ENCODE peak calls at places on chromosomes 1 and 21, in nine cellular contexts. F is mammary epithelial cell, G is HepG2, U is GM23338, Z is K562, L is PC-3, Q is GM23248, E is PC-9, W is fibroblast of lung. O is an unnamed sample.

GRCh38 chr1:100868364-100868995 is 26.2 kb downstream of the EXTL2 start:
- DNase-seq in F (no peak), G (peak; percentile 22), U (peak; percentile 41), Z (peak; percentile 51), L (peak; percentile 70), Q (peak; percentile 65), E (no peak), W (peak; percentile 46), O (peak; percentile 75)

GRCh38 chr1:222346955-222347354 is 200.9 kb downstream of the HHIPL2 start:
- DNase-seq in F (no peak), G (no peak), U (no peak), Z (no peak), L (no peak), Q (no peak), E (no peak), W (no peak), O (no peak)

GRCh38 chr1:207424570-207425131 is 29.5 kb upstream of the CR2 start:
- DNase-seq in F (no peak), G (no peak), U (peak; percentile 5), Z (peak; percentile 40), L (no peak), Q (no peak), E (no peak), W (no peak), O (no peak)

GRCh38 chr1:247357062-247357780 is 25.6 kb upstream of the ZNF496 start:
- DNase-seq in F (no peak), G (no peak), U (peak; percentile 37), Z (no peak), L (no peak), Q (peak; percentile 53), E (no peak), W (peak; percentile 76), O (no peak)

GRCh38 chr1:211323156-211324063 is 3.2 kb upstream of the TRAF5 start:
- DNase-seq in F (peak; percentile 45), G (peak; percentile 37), U (peak; percentile 85), Z (peak; percentile 85), L (peak; percentile 76), Q (peak; percentile 82), E (peak; percentile 59), W (peak; percentile 49), O (peak; percentile 88)

GRCh38 chr1:26538480-26539412 is 9.2 kb downstream of the RPS6KA1 start:
- DNase-seq in F (peak; percentile 42), G (peak; percentile 41), U (peak; percentile 78), Z (peak; percentile 80), L (peak; percentile 63), Q (peak; percentile 73), E (peak; percentile 28), W (peak; percentile 17), O (peak; percentile 89)

GRCh38 chr21:17512245-17513213 is at the start of gene CXADR:
- DNase-seq in F (peak; percentile 85), G (peak; percentile 89), U (peak; percentile 95), Z (peak; percentile 63), L (peak; percentile 81), Q (peak; percentile 32), E (peak; percentile 92), W (peak; percentile 43), O (no peak)

GRCh38 chr21:34517491-34518245 is 5.7 kb upstream of the KCNE1 start:
- DNase-seq in F (no peak), G (peak; percentile 44), U (peak; percentile 70), Z (peak; percentile 19), L (peak; percentile 25), Q (no peak), E (no peak), W (no peak), O (peak; percentile 66)

GRCh38 chr21:37758997-37759396 is 157.3 kb downstream of the KCNJ6 start:
- DNase-seq in F (peak; percentile 37), G (peak; percentile 3), U (peak; percentile 86), Z (peak; percentile 46), L (peak; percentile 53), Q (peak; percentile 68), E (peak; percentile 4), W (peak; percentile 47), O (peak; percentile 69)

GRCh38 chr1:185860876-185861275 is 126.7 kb downstream of the HMCN1 start:
- DNase-seq in F (no peak), G (no peak), U (no peak), Z (no peak), L (no peak), Q (no peak), E (no peak), W (peak; percentile 60), O (no peak)

GRCh38 chr21:33403128-33403785 is at the start of gene IFNGR2:
- DNase-seq in F (peak; percentile 24), G (no peak), U (peak; percentile 58), Z (peak; percentile 59), L (peak; percentile 27), Q (peak; percentile 58), E (peak; percentile 9), W (no peak), O (peak; percentile 74)

GRCh38 chr1:86062458-86062857 is 94.1 kb downstream of the COL24A1 start:
- DNase-seq in F (no peak), G (no peak), U (no peak), Z (no peak), L (peak; percentile 7), Q (peak; percentile 20), E (no peak), W (peak; percentile 48), O (no peak)

GRCh38 chr1:68229927-68230812 is 2.2 kb downstream of the WLS start:
- DNase-seq in F (peak; percentile 40), G (no peak), U (peak; percentile 38), Z (no peak), L (no peak), Q (peak; percentile 47), E (no peak), W (peak; percentile 62), O (no peak)

GRCh38 chr21:28971171-28971570 is 21.5 kb downstream of the LTN1 start:
- DNase-seq in F (no peak), G (no peak), U (peak; percentile 16), Z (no peak), L (no peak), Q (peak; percentile 54), E (no peak), W (peak; percentile 34), O (no peak)

DNA sequence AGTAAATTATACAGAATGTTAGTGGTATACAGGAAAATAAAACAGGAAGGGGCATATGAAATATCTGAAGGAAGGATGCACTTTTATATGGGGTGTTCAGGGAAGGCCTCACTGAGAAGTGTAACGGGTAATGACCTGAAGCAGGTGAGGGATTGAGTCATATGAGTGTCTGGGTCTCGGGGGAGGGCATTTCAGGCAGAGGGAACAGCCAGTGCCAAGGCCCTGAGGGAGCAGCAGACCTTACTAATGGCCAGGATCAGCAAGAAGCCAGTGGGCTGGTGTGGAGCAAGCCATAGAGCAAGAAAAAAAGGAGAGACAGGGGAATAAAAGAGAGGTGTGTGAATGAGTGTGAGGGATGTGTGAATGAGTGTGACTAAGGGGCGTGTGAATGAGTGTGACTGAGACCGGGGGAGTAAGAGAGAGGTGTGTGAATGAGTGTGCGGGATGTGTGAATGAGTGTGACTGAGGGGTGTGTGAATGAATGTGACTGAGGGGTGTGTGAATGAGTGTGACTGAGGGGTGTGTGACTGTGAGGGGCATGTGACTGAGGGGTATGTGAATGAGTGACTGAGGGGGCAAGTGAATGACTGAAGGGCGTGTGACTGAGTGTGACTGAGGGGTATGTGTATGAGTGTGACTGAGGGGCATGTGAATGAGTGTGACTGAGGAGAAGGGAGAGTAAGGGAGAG is 107.2 kb downstream of the GLIS1 start:
- DNase-seq in F (no peak), G (no peak), U (no peak), Z (no peak), L (no peak), Q (no peak), E (no peak), W (no peak), O (no peak)
- H4K20me1 ChIP-seq in F (no peaks in the 10 kb centered on the region), G (no peaks in the 10 kb centered on the region), U (no peaks in the 10 kb centered on the region), Z (peaks cover 6% of the 10 kb centered on the region), L (no peaks in the 10 kb centered on the region), Q (no peaks in the 10 kb centered on the region), E (no peaks in the 10 kb centered on the region), W (no peaks in the 10 kb centered on the region), O (no peaks in the 10 kb centered on the region)

DNA sequence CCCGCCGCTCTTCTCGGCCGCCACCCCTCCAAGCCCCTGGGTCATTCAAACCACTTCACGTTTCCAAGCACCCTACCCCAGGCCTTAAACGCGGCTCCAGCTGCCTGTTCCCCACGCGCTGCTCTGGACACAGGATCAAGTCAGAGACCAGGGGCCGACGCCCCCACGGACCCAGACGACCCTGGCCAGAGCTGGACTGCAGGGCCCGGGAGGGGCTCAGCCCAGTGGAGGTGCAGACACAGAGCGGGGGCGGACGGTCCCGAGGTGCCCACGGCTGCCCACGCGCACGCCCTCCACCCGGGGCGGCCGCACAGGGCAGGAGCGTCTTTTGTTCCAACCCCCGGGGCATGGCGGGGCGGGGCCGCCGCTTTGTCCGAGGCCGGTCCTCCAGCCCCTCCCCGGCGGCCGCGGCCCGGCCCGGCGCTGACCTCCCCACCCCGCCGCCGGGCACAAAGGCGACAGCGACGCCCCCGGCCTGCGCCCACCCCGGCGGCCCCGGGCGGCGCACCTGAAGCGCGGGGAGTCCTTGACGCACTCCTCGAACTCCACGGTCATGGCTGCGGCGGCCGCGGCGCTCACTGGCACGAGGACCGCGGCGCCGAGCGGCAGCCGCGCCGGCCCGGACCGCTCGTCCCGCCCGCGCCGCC is 346 bp downstream of the ACAP3 start:
- DNase-seq in F (no peak), G (no peak), U (no peak), Z (peak; percentile 71), L (peak; percentile 47), Q (peak; percentile 67), E (peak; percentile 68), W (no peak), O (peak; percentile 60)
- H3K4me1 ChIP-seq in F (peaks cover 63% of the 10 kb centered on the region), G (peaks cover 37% of the 10 kb centered on the region), U (peaks cover 7% of the 10 kb centered on the region), Z (peaks cover 41% of the 10 kb centered on the region), L (peaks cover 33% of the 10 kb centered on the region), Q (peaks cover 22% of the 10 kb centered on the region), E (peaks cover 36% of the 10 kb centered on the region), W (peaks cover 23% of the 10 kb centered on the region), O (peaks cover 42% of the 10 kb centered on the region)

GRCh38 chr21:42423685-42424084 is 20.0 kb downstream of the UBASH3A start:
- DNase-seq in F (no peak), G (no peak), U (no peak), Z (no peak), L (no peak), Q (no peak), E (no peak), W (no peak), O (no peak)

GRCh38 chr21:42425603-42425985 is 21.9 kb downstream of the UBASH3A start:
- DNase-seq in F (no peak), G (no peak), U (no peak), Z (no peak), L (no peak), Q (no peak), E (no peak), W (no peak), O (no peak)

GRCh38 chr21:42423197-42423675 is 19.5 kb downstream of the UBASH3A start:
- DNase-seq in F (no peak), G (no peak), U (no peak), Z (no peak), L (no peak), Q (no peak), E (no peak), W (no peak), O (no peak)

GRCh38 chr21:42426424-42426823 is 22.7 kb downstream of the UBASH3A start:
- DNase-seq in F (no peak), G (no peak), U (no peak), Z (no peak), L (no peak), Q (no peak), E (no peak), W (no peak), O (no peak)

GRCh38 chr21:42424848-42425602 is 21.3 kb downstream of the UBASH3A start:
- DNase-seq in F (no peak), G (no peak), U (no peak), Z (no peak), L (no peak), Q (no peak), E (no peak), W (no peak), O (no peak)
- H3K4me3 ChIP-seq in F (no peak overlapping the region), G (no peak overlapping the region), U (no peak overlapping the region), Z (no peak overlapping the region), L (no peak overlapping the region), Q (no peak overlapping the region), E (no peak overlapping the region), W (no peak overlapping the region), O (no peak overlapping the region)

GRCh38 chr21:43942201-43942600 is 69.9 kb upstream of the TRAPPC10 start:
- DNase-seq in F (no peak), G (no peak), U (no peak), Z (no peak), L (no peak), Q (no peak), E (no peak), W (no peak), O (no peak)
- H4K20me1 ChIP-seq in F (no peaks in the 10 kb centered on the region), G (peaks cover 16% of the 10 kb centered on the region), U (no peaks in the 10 kb centered on the region), Z (peaks cover 13% of the 10 kb centered on the region), L (no peaks in the 10 kb centered on the region), Q (no peaks in the 10 kb centered on the region), E (no peaks in the 10 kb centered on the region), W (no peaks in the 10 kb centered on the region), O (peaks cover 5% of the 10 kb centered on the region)

O was measured in Karpas-422.